ENCODE peak calls at places on chromosome 20, in six cellular contexts. C is CD8-positive, alpha-beta memory T cell; G is fibroblast of the conjunctiva; Q is adipocyte; B is T-helper 17 cell; W is A549. N is an unnamed sample.

GRCh38 chr20:44888226-44889103 is 3.0 kb downstream of the YWHAB start:
- DNase-seq in B (no peak), C (no peak), G (no peak), Q (peak; percentile 42), W (peak; percentile 18), N (no peak)

GRCh38 chr20:47502271-47502730 is 614 bp downstream of the NCOA3 start:
- DNase-seq in C (peak; percentile 16), G (no peak), W (no peak), Q (peak; percentile 61), B (peak; percentile 15), N (no peak)

GRCh38 chr20:64049060-64049886 is at the start of gene SOX18:
- DNase-seq in Q (peak; percentile 61), G (no peak), W (peak; percentile 59), C (no peak), B (no peak), N (no peak)

GRCh38 chr20:25196701-25197120 is 1.2 kb downstream of the ENTPD6 start:
- DNase-seq in W (no peak), B (no peak), Q (peak; percentile 24), G (no peak), C (no peak), N (no peak)

GRCh38 chr20:14860410-14860814 is 523.0 kb upstream of the FLRT3 start:
- DNase-seq in B (no peak), W (peak; percentile 69), C (no peak), Q (no peak), G (no peak), N (no peak)

GRCh38 chr20:46260480-46260879 is 47.8 kb downstream of the CDH22 start:
- DNase-seq in B (no peak), G (no peak), W (no peak), C (no peak), Q (no peak), N (no peak)

GRCh38 chr20:6490849-6491248 is 276.6 kb upstream of the BMP2 start:
- DNase-seq in G (no peak), B (no peak), C (no peak), W (no peak), Q (no peak), N (no peak)

GRCh38 chr20:55153321-55153720 is 677.9 kb downstream of the DOK5 start:
- DNase-seq in G (no peak), C (no peak), Q (no peak), W (no peak), B (no peak), N (no peak)

GRCh38 chr20:52082612-52083011 is 109.0 kb downstream of the ZFP64 start:
- DNase-seq in W (no peak), B (no peak), C (no peak), Q (no peak), G (no peak), N (no peak)

GRCh38 chr20:18669241-18670019 is 81.6 kb downstream of the DTD1 start:
- DNase-seq in G (no peak), C (no peak), W (no peak), B (no peak), Q (no peak), N (no peak)

GRCh38 chr20:24653306-24653705 is 183.9 kb downstream of the SYNDIG1 start:
- DNase-seq in W (peak; percentile 78), C (no peak), B (no peak), G (no peak), Q (peak; percentile 29), N (no peak)